ENCODE peak calls at places on chromosomes 5 and 9, in ten cellular contexts. N is heart left ventricle; W is activated CD4-positive, alpha-beta T cell treated with anti-CD3 and anti-CD28 coated beads, Interleukin-2, amount 50 U/mL, for 1 hour; J is ELR; T is ureter; C is stimulated activated CD8-positive, alpha-beta memory T cell treated with anti-CD3 and anti-CD28 coated beads, Interleukin-15, amount 100 ng/mL, for 4 hours; I is COR-L47; Z is CD8-positive, alpha-beta T cell; Q is NCI-H1092; G is SHP77. U is an unnamed sample.

GRCh38 chr9:81191222-81191621 is 498.1 kb downstream of the TLE1 start:
- DNase-seq in N (no peak), W (no peak), J (peak), T (no peak), C (no peak), I (no peak), Z (no peak), Q (no peak), G (no peak), U (no peak)

GRCh38 chr5:80825780-80826460 is 134.2 kb upstream of the RASGRF2 start:
- DNase-seq in N (no peak), W (no peak), J (no peak), T (no peak), C (no peak), I (peak), Z (no peak), Q (no peak), G (no peak), U (no peak)

GRCh38 chr5:103315455-103315854 is 56.9 kb downstream of the MACIR start:
- DNase-seq in N (no peak), W (no peak), J (no peak), T (no peak), C (no peak), I (no peak), Z (no peak), Q (no peak), G (no peak), U (no peak)

GRCh38 chr9:36802171-36802920 is 229.7 kb downstream of the MELK start:
- DNase-seq in N (no peak), W (no peak), J (peak), T (no peak), C (no peak), I (peak), Z (no peak), Q (peak), G (no peak), U (no peak)

GRCh38 chr5:81303563-81303962 is 2.2 kb downstream of the ZCCHC9 start:
- DNase-seq in N (no peak), W (no peak), J (peak), T (no peak), C (no peak), I (no peak), Z (no peak), Q (no peak), G (no peak), U (no peak)

GRCh38 chr9:121954477-121955175 is 138.5 kb downstream of the TTLL11 start:
- DNase-seq in N (no peak), W (no peak), J (no peak), T (peak), C (no peak), I (no peak), Z (no peak), Q (no peak), G (no peak), U (no peak)

GRCh38 chr9:129135476-129135875 is 24.3 kb downstream of the PTPA start:
- DNase-seq in N (no peak), W (no peak), J (no peak), T (no peak), C (no peak), I (no peak), Z (no peak), Q (no peak), G (no peak), U (no peak)

GRCh38 chr9:98805506-98806272 is 1.8 kb upstream of the GALNT12 start:
- DNase-seq in N (no peak), W (no peak), J (peak), T (no peak), C (no peak), I (no peak), Z (no peak), Q (no peak), G (no peak), U (no peak)

GRCh38 chr5:174533771-174534221 is 190.6 kb upstream of the MSX2 start:
- DNase-seq in N (no peak), W (no peak), J (peak), T (no peak), C (no peak), I (no peak), Z (no peak), Q (no peak), G (no peak), U (no peak)

GRCh38 chr5:1515311-1515920 is 8.3 kb downstream of the LPCAT1 start:
- DNase-seq in N (peak), W (no peak), J (no peak), T (peak), C (no peak), I (no peak), Z (peak), Q (no peak), G (no peak), U (peak)

GRCh38 chr9:33123632-33124031 is 43.5 kb downstream of the B4GALT1 start:
- DNase-seq in N (no peak), W (no peak), J (no peak), T (no peak), C (no peak), I (no peak), Z (no peak), Q (no peak), G (no peak), U (no peak)

GRCh38 chr9:128523199-128523925 is 18.8 kb downstream of the GLE1 start:
- DNase-seq in N (no peak), W (no peak), J (peak), T (no peak), C (no peak), I (peak), Z (no peak), Q (peak), G (peak), U (no peak)

GRCh38 chr5:72328172-72328571 is 8.0 kb downstream of the PTCD2 start:
- DNase-seq in N (peak), W (no peak), J (no peak), T (no peak), C (no peak), I (peak), Z (no peak), Q (peak), G (peak), U (no peak)

GRCh38 chr5:17178316-17178715 is 39.1 kb upstream of the BASP1 start:
- DNase-seq in N (no peak), W (no peak), J (no peak), T (no peak), C (no peak), I (no peak), Z (no peak), Q (no peak), G (no peak), U (no peak)

GRCh38 chr9:90251311-90251710 is 391.3 kb downstream of the DIRAS2 start:
- DNase-seq in N (no peak), W (no peak), J (no peak), T (no peak), C (no peak), I (no peak), Z (no peak), Q (no peak), G (no peak), U (no peak)

GRCh38 chr9:134759001-134759607 is 117.5 kb downstream of the COL5A1 start:
- DNase-seq in N (no peak), W (no peak), J (no peak), T (no peak), C (no peak), I (no peak), Z (peak), Q (no peak), G (no peak), U (no peak)

GRCh38 chr5:107553063-107553676 is 117.6 kb downstream of the EFNA5 start:
- DNase-seq in N (no peak), W (no peak), J (peak), T (no peak), C (no peak), I (no peak), Z (no peak), Q (no peak), G (no peak), U (no peak)

GRCh38 chr9:120974921-120975320 is 48.3 kb upstream of the TRAF1 start:
- DNase-seq in N (no peak), W (no peak), J (no peak), T (no peak), C (no peak), I (no peak), Z (no peak), Q (no peak), G (no peak), U (no peak)

U was measured in vagina.